ENCODE peak calls at places on chromosomes 5 and 9, in five cellular contexts. B, S, Y, H and N are unnamed samples.

GRCh38 chr5:28408186-28408585 is 1369.8 kb upstream of the CDH9 start:
- DNase-seq in H (no peak), Y (peak), B (peak), S (no peak), N (no peak)

GRCh38 chr9:124291801-124292396 is 34.1 kb downstream of the NEK6 start:
- DNase-seq in H (no peak), Y (no peak), B (no peak), S (no peak), N (no peak)

GRCh38 chr9:15250013-15250412 is 57.0 kb downstream of the TTC39B start:
- DNase-seq in B (no peak), H (no peak), S (no peak), Y (no peak), N (no peak)

GRCh38 chr9:114324492-114324891 is 1.6 kb downstream of the ORM1 start:
- DNase-seq in B (no peak), Y (no peak), S (no peak), H (no peak), N (no peak)

GRCh38 chr5:89080467-89081116 is 197.6 kb upstream of the MEF2C start:
- DNase-seq in B (no peak), H (no peak), S (no peak), Y (no peak), N (no peak)

GRCh38 chr9:122389799-122390481 is 19.1 kb downstream of the PTGS1 start:
- DNase-seq in B (no peak), Y (no peak), S (peak), H (peak), N (no peak)

GRCh38 chr5:6601271-6601670 is 31.6 kb downstream of the NSUN2 start:
- DNase-seq in S (no peak), H (no peak), Y (no peak), B (no peak), N (no peak)

GRCh38 chr9:129490583-129491485 is 130.1 kb downstream of the C9orf50 start:
- DNase-seq in Y (no peak), H (no peak), B (no peak), S (no peak), N (no peak)

GRCh38 chr5:178208540-178209227 is 4.4 kb downstream of the HNRNPAB start:
- DNase-seq in H (no peak), S (no peak), Y (no peak), B (peak), N (peak)

GRCh38 chr9:9790216-9790872 is 822.5 kb downstream of the PTPRD start:
- DNase-seq in Y (peak), S (no peak), H (peak), B (no peak), N (peak)

GRCh38 chr9:70085241-70085640 is 41.6 kb downstream of the MAMDC2 start:
- DNase-seq in H (peak), Y (no peak), S (no peak), B (no peak), N (no peak)

GRCh38 chr9:92661761-92662160 is 8.2 kb downstream of the IPPK start:
- DNase-seq in S (no peak), Y (no peak), H (peak), B (no peak), N (no peak)

GRCh38 chr5:35659556-35659955 is 41.9 kb downstream of the SPEF2 start:
- DNase-seq in B (no peak), Y (no peak), S (no peak), H (no peak), N (no peak)

GRCh38 chr9:33263936-33264472 is 504 bp downstream of the BAG1 start:
- DNase-seq in S (peak), B (peak), Y (no peak), H (no peak), N (peak)

GRCh38 chr9:114621975-114622609 is 11.0 kb downstream of the TMEM268 start:
- DNase-seq in Y (peak), S (no peak), H (peak), B (peak), N (no peak)

DNA sequence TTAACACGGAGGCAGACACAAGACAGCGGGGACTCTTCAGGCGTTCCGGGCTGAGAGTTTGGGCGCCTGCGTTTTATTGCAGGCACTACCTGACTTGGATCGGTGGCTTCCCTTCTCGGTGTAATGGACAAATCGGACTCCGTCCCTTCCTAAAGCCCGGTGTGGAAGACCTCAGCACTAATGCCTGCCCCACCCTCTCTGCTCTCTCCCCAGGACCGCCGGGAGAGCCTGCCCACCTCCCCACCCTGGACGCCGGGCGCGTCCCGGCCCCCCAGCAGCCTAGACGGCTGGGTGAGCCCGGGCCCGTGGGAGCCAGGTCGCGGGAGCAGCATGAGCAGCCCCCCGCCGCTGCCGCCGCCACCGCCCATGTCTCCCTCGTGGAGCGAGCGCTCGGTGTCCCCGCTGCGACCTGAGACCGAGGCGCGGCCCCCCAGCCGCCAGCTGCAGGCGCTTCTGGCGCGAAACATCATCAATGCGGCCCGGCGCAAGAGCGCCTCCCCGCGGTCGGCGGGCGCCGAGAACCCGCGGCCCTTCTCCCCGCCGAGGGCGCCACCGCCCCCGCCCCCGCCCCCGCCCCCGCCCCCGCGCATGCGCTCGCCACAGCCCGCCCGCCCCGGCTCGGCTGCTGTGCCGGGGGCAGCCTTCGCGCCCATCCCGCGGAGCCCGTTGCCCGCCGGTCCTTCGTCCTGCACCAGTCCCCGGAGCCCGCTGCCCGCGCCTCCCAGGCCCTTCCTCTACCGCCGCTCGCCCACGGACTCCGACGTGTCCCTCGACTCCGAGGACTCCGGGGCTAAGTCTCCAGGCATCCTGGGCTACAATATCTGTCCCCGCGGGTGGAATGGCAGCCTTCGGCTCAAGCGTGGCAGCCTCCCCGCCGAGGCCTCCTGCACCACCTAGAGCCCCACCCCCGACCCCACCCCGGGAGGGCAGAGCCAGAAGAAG is 4.6 kb upstream of the MYOZ3 start:
- DNase-seq in S (peak), Y (no peak), H (peak), B (peak), N (peak)
- TF ChIP-seq POLR2A in S (no peak), Y (no peak), H (peak), B (peak), N (no peak)

GRCh38 chr9:73166453-73166852 is 14.8 kb downstream of the ANXA1 start:
- DNase-seq in Y (no peak), B (no peak), H (no peak), S (no peak), N (no peak)
- TF ChIP-seq POLR2A in Y (no peak), B (no peak), H (no peak), S (no peak), N (no peak)

GRCh38 chr5:177133845-177134652 is 476 bp downstream of the NSD1 start:
- DNase-seq in Y (no peak), B (peak), H (peak), S (peak), N (peak)

GRCh38 chr5:177134653-177135225 is 1.2 kb downstream of the NSD1 start:
- DNase-seq in S (no peak), Y (no peak), H (no peak), B (no peak), N (peak)

GRCh38 chr5:177131711-177132503 is 1.7 kb upstream of the NSD1 start:
- DNase-seq in H (no peak), B (no peak), S (peak), Y (no peak), N (peak)

GRCh38 chr5:177132504-177133118 is 962 bp upstream of the NSD1 start:
- DNase-seq in H (no peak), S (no peak), Y (no peak), B (no peak), N (peak)

DNA sequence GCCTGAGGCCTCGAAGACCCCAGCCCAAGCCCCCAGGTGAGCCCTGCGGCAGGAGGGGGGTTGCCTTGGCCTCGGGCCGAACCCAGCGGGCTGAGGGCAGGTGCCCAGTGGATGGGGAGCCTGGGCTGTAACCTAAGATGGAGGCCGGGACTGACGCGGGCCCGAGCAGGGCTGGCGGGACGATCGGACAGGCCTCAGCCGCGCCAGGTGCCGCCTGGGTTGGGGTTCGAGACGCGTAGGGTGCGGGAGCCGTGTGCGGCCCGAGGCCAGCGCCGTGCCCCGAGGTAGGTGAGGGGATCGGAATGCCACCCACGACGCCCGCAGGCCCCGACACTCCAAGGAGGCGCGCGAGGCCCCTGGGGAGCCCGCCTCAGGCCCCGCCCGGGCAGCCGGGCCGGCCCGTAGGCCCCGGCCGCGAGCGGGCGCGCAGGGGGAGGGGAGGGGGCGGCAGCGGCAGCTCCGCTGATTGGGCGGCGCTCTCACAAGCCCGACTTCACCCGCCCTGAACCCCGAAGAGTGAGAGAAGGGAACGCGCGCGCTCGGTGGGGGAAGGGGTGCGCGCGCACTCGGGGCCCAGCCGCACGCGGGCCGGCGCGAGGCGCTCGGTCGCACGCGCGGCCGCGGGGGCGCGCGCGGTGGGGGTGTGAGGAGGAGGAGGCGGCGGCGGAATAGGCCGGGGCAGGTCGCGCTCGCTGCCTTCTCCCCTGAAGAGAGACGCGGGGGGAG is at the start of gene NSD1:
- DNase-seq in Y (peak), S (peak), H (peak), B (peak), N (peak)
- TF ChIP-seq POLR2A in Y (peak), S (no peak), H (peak), B (peak), N (peak)

DNA sequence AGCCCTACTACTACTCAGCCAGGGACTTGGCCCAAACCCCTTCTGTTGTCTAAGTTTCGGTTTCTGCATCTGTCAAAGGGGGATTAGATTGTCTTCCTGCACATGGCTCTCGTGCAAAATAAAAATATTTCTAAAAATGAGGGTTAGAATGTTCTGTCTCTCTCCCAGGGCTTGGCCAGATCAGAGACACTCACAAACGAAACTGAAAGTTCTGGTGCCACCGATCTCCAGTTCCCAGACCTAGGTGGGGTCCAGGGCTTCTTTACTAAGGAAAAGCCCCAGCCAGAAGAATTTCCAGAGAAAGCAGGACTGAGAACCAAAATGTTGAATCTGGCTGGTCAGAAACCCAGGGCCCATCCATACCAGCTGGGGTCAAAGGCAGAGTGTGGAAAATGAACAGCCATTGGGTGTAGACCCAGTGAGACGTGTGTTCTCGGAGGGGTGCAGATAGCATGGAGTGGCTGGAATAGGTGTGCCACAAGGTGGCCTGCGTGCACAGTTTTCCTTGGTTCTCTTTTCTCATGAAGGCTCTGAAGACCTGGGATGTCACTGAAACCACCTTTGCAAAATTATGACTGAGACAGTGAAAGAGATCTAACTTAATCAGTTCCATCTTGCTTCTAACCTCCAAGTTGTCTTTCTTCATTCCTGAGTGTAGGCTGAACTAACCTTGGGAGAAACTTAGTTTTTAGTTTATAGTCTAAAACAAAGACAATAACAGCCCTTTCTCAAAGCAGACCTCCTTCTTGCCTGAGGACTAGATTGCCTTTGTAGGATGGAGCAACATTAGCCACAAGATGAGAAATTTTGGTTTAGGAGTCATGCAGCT is 2.2 kb upstream of the SLC23A1 start:
- DNase-seq in Y (no peak), H (no peak), S (peak), B (no peak), N (peak)
- TF ChIP-seq POLR2A in Y (no peak), H (no peak), S (no peak), B (no peak), N (no peak)

DNA sequence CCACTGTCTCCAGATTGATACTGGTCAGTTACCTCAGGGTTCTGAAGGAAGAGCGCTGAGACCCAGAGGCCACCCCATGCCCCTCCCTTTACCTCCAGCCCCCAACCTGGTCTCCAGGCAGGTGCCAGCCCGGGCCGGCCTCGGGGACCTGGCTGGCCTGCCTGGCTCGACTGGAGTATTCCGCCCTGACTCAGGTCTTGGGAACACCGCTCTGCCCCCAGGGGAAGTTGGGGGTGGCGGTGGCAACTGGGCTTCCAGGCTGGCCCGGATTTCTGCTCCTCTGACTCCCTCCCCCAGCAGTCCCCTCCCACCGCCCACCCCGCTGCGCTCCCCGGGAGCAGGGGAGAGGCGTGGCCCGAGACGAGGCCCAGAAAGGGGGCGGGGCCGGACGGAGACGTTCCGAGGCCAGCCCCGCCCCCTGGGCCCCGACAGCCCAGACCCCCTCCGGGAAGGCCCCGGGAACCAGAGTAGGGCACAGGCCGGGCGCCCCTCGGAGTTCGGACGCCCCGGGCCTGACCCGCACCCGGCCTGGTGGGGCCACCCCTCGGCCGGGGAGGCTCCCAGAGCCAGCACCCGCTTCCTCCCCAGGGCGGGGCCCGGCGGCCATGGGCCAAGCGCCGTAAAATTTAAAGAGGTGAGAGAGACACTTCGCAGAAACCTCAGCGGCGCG is 82.5 kb upstream of the ZBTB43 start:
- DNase-seq in B (peak), S (peak), H (peak), Y (peak), N (peak)
- TF ChIP-seq POLR2A in B (no peak), S (no peak), H (no peak), Y (no peak), N (no peak)

DNA sequence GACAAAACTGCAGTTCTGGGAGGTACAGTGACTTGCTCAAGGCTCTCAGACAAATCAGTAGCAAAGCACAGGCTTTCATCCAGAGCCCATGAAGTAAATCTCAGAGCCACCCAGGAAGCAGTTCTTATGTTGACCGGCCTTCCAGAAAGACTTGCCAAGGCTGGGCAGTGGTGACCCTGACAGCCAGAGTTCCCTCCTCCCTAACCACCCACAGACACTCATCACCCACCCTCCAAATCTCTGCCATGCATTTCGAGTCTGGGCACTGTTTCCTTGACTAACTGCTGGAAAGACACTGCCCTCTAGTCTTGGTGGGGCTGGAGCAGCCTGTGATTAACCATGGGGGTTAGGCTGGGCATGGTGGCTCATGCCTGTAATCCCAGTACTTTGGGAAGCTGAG is 21.5 kb downstream of the NEURL1B start:
- DNase-seq in S (no peak), B (no peak), H (no peak), Y (no peak), N (no peak)
- TF ChIP-seq POLR2A in S (no peak), B (no peak), H (no peak), Y (no peak), N (no peak)

GRCh38 chr5:179818746-179819295 is 1.9 kb upstream of the SQSTM1 start:
- DNase-seq in S (peak), Y (peak), B (peak), H (peak), N (peak)
- TF ChIP-seq POLR2A in S (no peak), Y (peak), B (no peak), H (peak), N (peak)